ENCODE peak calls at places on chromosome 7, in eight cellular contexts. One of them, this sample, is unnamed.

GRCh38 chr7:155767562-155768437 is 44.5 kb downstream of the SHH start:
- DNase-seq in T-helper 1 cell: no peak
- DNase-seq in DND-41: no peak
- DNase-seq in NCI-H345: no peak
- DNase-seq in smooth muscle cell of the brain vasculature: no peak
- DNase-seq in activated naive CD4-positive, alpha-beta T cell: no peak
- DNase-seq in RWPE1: no peak
- DNase-seq in AG04450: no peak
- DNase-seq in this sample: no peak

GRCh38 chr7:132790104-132790503 is 213.8 kb upstream of the PLXNA4 start:
- DNase-seq in DND-41: no peak
- DNase-seq in smooth muscle cell of the brain vasculature: no peak
- DNase-seq in RWPE1: no peak
- DNase-seq in AG04450: no peak
- DNase-seq in NCI-H345: no peak
- DNase-seq in activated naive CD4-positive, alpha-beta T cell: no peak
- DNase-seq in T-helper 1 cell: no peak
- DNase-seq in this sample: no peak

GRCh38 chr7:49787980-49788379 is 14.5 kb downstream of the VWC2 start:
- DNase-seq in activated naive CD4-positive, alpha-beta T cell: no peak
- DNase-seq in AG04450: no peak
- DNase-seq in RWPE1: no peak
- DNase-seq in DND-41: no peak
- DNase-seq in smooth muscle cell of the brain vasculature: no peak
- DNase-seq in T-helper 1 cell: no peak
- DNase-seq in NCI-H345: no peak
- DNase-seq in this sample: no peak

GRCh38 chr7:103143865-103144264 is 5.0 kb downstream of the NAPEPLD start:
- DNase-seq in DND-41: no peak
- DNase-seq in AG04450: no peak
- DNase-seq in activated naive CD4-positive, alpha-beta T cell: no peak
- DNase-seq in RWPE1: no peak
- DNase-seq in smooth muscle cell of the brain vasculature: no peak
- DNase-seq in T-helper 1 cell: no peak
- DNase-seq in NCI-H345: no peak
- DNase-seq in this sample: no peak

GRCh38 chr7:140646931-140647647 is 6.5 kb upstream of the DENND2A start:
- DNase-seq in T-helper 1 cell: no peak
- DNase-seq in DND-41: peak
- DNase-seq in activated naive CD4-positive, alpha-beta T cell: no peak
- DNase-seq in smooth muscle cell of the brain vasculature: no peak
- DNase-seq in AG04450: no peak
- DNase-seq in NCI-H345: peak
- DNase-seq in RWPE1: peak
- DNase-seq in this sample: no peak

GRCh38 chr7:16671811-16672210 is 25.8 kb downstream of the BZW2 start:
- DNase-seq in AG04450: no peak
- DNase-seq in T-helper 1 cell: no peak
- DNase-seq in DND-41: no peak
- DNase-seq in NCI-H345: no peak
- DNase-seq in activated naive CD4-positive, alpha-beta T cell: no peak
- DNase-seq in smooth muscle cell of the brain vasculature: no peak
- DNase-seq in RWPE1: no peak
- DNase-seq in this sample: no peak

GRCh38 chr7:7641129-7641663 is 644 bp downstream of the UMAD1 start:
- DNase-seq in activated naive CD4-positive, alpha-beta T cell: no peak
- DNase-seq in T-helper 1 cell: no peak
- DNase-seq in NCI-H345: peak
- DNase-seq in AG04450: no peak
- DNase-seq in DND-41: no peak
- DNase-seq in RWPE1: no peak
- DNase-seq in smooth muscle cell of the brain vasculature: peak
- DNase-seq in this sample: no peak

GRCh38 chr7:36986429-36987362 is 262.4 kb upstream of the AOAH start:
- DNase-seq in DND-41: peak
- DNase-seq in smooth muscle cell of the brain vasculature: peak
- DNase-seq in RWPE1: peak
- DNase-seq in T-helper 1 cell: peak
- DNase-seq in NCI-H345: peak
- DNase-seq in AG04450: peak
- DNase-seq in activated naive CD4-positive, alpha-beta T cell: no peak
- DNase-seq in this sample: peak

GRCh38 chr7:748446-748845 is 21.4 kb upstream of the PRKAR1B start:
- DNase-seq in activated naive CD4-positive, alpha-beta T cell: no peak
- DNase-seq in smooth muscle cell of the brain vasculature: no peak
- DNase-seq in AG04450: no peak
- DNase-seq in RWPE1: no peak
- DNase-seq in T-helper 1 cell: no peak
- DNase-seq in NCI-H345: no peak
- DNase-seq in DND-41: no peak
- DNase-seq in this sample: no peak

GRCh38 chr7:40715053-40715430 is 580.2 kb downstream of the SUGCT start:
- DNase-seq in RWPE1: no peak
- DNase-seq in T-helper 1 cell: no peak
- DNase-seq in smooth muscle cell of the brain vasculature: no peak
- DNase-seq in activated naive CD4-positive, alpha-beta T cell: no peak
- DNase-seq in NCI-H345: no peak
- DNase-seq in DND-41: no peak
- DNase-seq in AG04450: no peak
- DNase-seq in this sample: no peak

GRCh38 chr7:115888981-115889668 is 141.4 kb downstream of the TFEC start:
- DNase-seq in activated naive CD4-positive, alpha-beta T cell: no peak
- DNase-seq in NCI-H345: no peak
- DNase-seq in AG04450: no peak
- DNase-seq in T-helper 1 cell: no peak
- DNase-seq in RWPE1: no peak
- DNase-seq in DND-41: no peak
- DNase-seq in smooth muscle cell of the brain vasculature: no peak
- DNase-seq in this sample: no peak

GRCh38 chr7:37671871-37672270 is 11.7 kb upstream of the GPR141 start:
- DNase-seq in T-helper 1 cell: no peak
- DNase-seq in AG04450: no peak
- DNase-seq in activated naive CD4-positive, alpha-beta T cell: no peak
- DNase-seq in RWPE1: no peak
- DNase-seq in DND-41: no peak
- DNase-seq in smooth muscle cell of the brain vasculature: no peak
- DNase-seq in NCI-H345: no peak
- DNase-seq in this sample: no peak

GRCh38 chr7:138945169-138945568 is 36.0 kb downstream of the KIAA1549 start:
- DNase-seq in DND-41: no peak
- DNase-seq in smooth muscle cell of the brain vasculature: no peak
- DNase-seq in T-helper 1 cell: no peak
- DNase-seq in activated naive CD4-positive, alpha-beta T cell: no peak
- DNase-seq in NCI-H345: no peak
- DNase-seq in RWPE1: no peak
- DNase-seq in AG04450: no peak
- DNase-seq in this sample: no peak

GRCh38 chr7:112540839-112541577 is 60.2 kb downstream of the LSMEM1 start:
- DNase-seq in RWPE1: no peak
- DNase-seq in smooth muscle cell of the brain vasculature: no peak
- DNase-seq in T-helper 1 cell: no peak
- DNase-seq in activated naive CD4-positive, alpha-beta T cell: no peak
- DNase-seq in NCI-H345: no peak
- DNase-seq in AG04450: no peak
- DNase-seq in DND-41: no peak
- DNase-seq in this sample: no peak

GRCh38 chr7:133330085-133330484 is 77.2 kb downstream of the EXOC4 start:
- DNase-seq in activated naive CD4-positive, alpha-beta T cell: no peak
- DNase-seq in NCI-H345: no peak
- DNase-seq in RWPE1: no peak
- DNase-seq in smooth muscle cell of the brain vasculature: no peak
- DNase-seq in AG04450: no peak
- DNase-seq in T-helper 1 cell: no peak
- DNase-seq in DND-41: no peak
- DNase-seq in this sample: no peak

GRCh38 chr7:42068554-42069280 is 168.3 kb downstream of the GLI3 start:
- DNase-seq in RWPE1: no peak
- DNase-seq in smooth muscle cell of the brain vasculature: no peak
- DNase-seq in DND-41: no peak
- DNase-seq in NCI-H345: no peak
- DNase-seq in AG04450: no peak
- DNase-seq in activated naive CD4-positive, alpha-beta T cell: no peak
- DNase-seq in T-helper 1 cell: no peak
- DNase-seq in this sample: no peak

GRCh38 chr7:81725496-81726117 is 44.2 kb downstream of the HGF start:
- DNase-seq in DND-41: no peak
- DNase-seq in smooth muscle cell of the brain vasculature: peak
- DNase-seq in NCI-H345: no peak
- DNase-seq in activated naive CD4-positive, alpha-beta T cell: no peak
- DNase-seq in AG04450: peak
- DNase-seq in T-helper 1 cell: no peak
- DNase-seq in RWPE1: no peak
- DNase-seq in this sample: no peak

GRCh38 chr7:132575336-132575986 is 809 bp downstream of the PLXNA4 start:
- DNase-seq in AG04450: no peak
- DNase-seq in activated naive CD4-positive, alpha-beta T cell: no peak
- DNase-seq in T-helper 1 cell: no peak
- DNase-seq in NCI-H345: peak
- DNase-seq in DND-41: no peak
- DNase-seq in smooth muscle cell of the brain vasculature: no peak
- DNase-seq in RWPE1: no peak
- DNase-seq in this sample: no peak

GRCh38 chr7:158815046-158815445 is 14.3 kb downstream of the ESYT2 start:
- DNase-seq in activated naive CD4-positive, alpha-beta T cell: no peak
- DNase-seq in smooth muscle cell of the brain vasculature: peak
- DNase-seq in DND-41: no peak
- DNase-seq in AG04450: no peak
- DNase-seq in T-helper 1 cell: no peak
- DNase-seq in NCI-H345: peak
- DNase-seq in RWPE1: no peak
- DNase-seq in this sample: no peak

GRCh38 chr7:110050831-110051230 is 1040.1 kb upstream of the LRRN3 start:
- DNase-seq in activated naive CD4-positive, alpha-beta T cell: no peak
- DNase-seq in AG04450: no peak
- DNase-seq in RWPE1: peak
- DNase-seq in NCI-H345: no peak
- DNase-seq in DND-41: no peak
- DNase-seq in smooth muscle cell of the brain vasculature: no peak
- DNase-seq in T-helper 1 cell: no peak
- DNase-seq in this sample: no peak

GRCh38 chr7:2829040-2829439 is 15.1 kb downstream of the GNA12 start:
- DNase-seq in AG04450: no peak
- DNase-seq in smooth muscle cell of the brain vasculature: no peak
- DNase-seq in DND-41: no peak
- DNase-seq in T-helper 1 cell: no peak
- DNase-seq in RWPE1: no peak
- DNase-seq in activated naive CD4-positive, alpha-beta T cell: no peak
- DNase-seq in NCI-H345: no peak
- DNase-seq in this sample: no peak

GRCh38 chr7:25167262-25167843 is 42.3 kb upstream of the CYCS start:
- DNase-seq in AG04450: no peak
- DNase-seq in smooth muscle cell of the brain vasculature: no peak
- DNase-seq in T-helper 1 cell: no peak
- DNase-seq in DND-41: no peak
- DNase-seq in activated naive CD4-positive, alpha-beta T cell: no peak
- DNase-seq in NCI-H345: peak
- DNase-seq in RWPE1: no peak
- DNase-seq in this sample: no peak

GRCh38 chr7:107103369-107103768 is 58.9 kb downstream of the PRKAR2B start:
- DNase-seq in DND-41: no peak
- DNase-seq in T-helper 1 cell: no peak
- DNase-seq in RWPE1: peak
- DNase-seq in NCI-H345: no peak
- DNase-seq in AG04450: no peak
- DNase-seq in activated naive CD4-positive, alpha-beta T cell: no peak
- DNase-seq in smooth muscle cell of the brain vasculature: no peak
- DNase-seq in this sample: no peak

GRCh38 chr7:90973146-90973545 is 291.1 kb upstream of the FZD1 start:
- DNase-seq in AG04450: no peak
- DNase-seq in NCI-H345: no peak
- DNase-seq in RWPE1: no peak
- DNase-seq in smooth muscle cell of the brain vasculature: no peak
- DNase-seq in DND-41: no peak
- DNase-seq in activated naive CD4-positive, alpha-beta T cell: no peak
- DNase-seq in T-helper 1 cell: no peak
- DNase-seq in this sample: no peak

GRCh38 chr7:94276797-94277196 is 117.9 kb upstream of the COL1A2 start:
- DNase-seq in DND-41: no peak
- DNase-seq in NCI-H345: peak
- DNase-seq in T-helper 1 cell: no peak
- DNase-seq in AG04450: no peak
- DNase-seq in activated naive CD4-positive, alpha-beta T cell: no peak
- DNase-seq in smooth muscle cell of the brain vasculature: no peak
- DNase-seq in RWPE1: no peak
- DNase-seq in this sample: no peak

GRCh38 chr7:139078911-139079310 is 30.6 kb downstream of the ZC3HAV1 start:
- DNase-seq in activated naive CD4-positive, alpha-beta T cell: no peak
- DNase-seq in RWPE1: no peak
- DNase-seq in AG04450: no peak
- DNase-seq in NCI-H345: no peak
- DNase-seq in DND-41: no peak
- DNase-seq in T-helper 1 cell: no peak
- DNase-seq in smooth muscle cell of the brain vasculature: no peak
- DNase-seq in this sample: no peak

GRCh38 chr7:36034020-36034419 is 119.0 kb upstream of the EEPD1 start:
- DNase-seq in T-helper 1 cell: no peak
- DNase-seq in NCI-H345: no peak
- DNase-seq in activated naive CD4-positive, alpha-beta T cell: no peak
- DNase-seq in AG04450: no peak
- DNase-seq in smooth muscle cell of the brain vasculature: no peak
- DNase-seq in DND-41: no peak
- DNase-seq in RWPE1: peak
- DNase-seq in this sample: no peak

GRCh38 chr7:70694909-70695803 is 436.8 kb upstream of the GALNT17 start:
- DNase-seq in RWPE1: peak
- DNase-seq in activated naive CD4-positive, alpha-beta T cell: no peak
- DNase-seq in AG04450: no peak
- DNase-seq in NCI-H345: no peak
- DNase-seq in smooth muscle cell of the brain vasculature: no peak
- DNase-seq in DND-41: peak
- DNase-seq in T-helper 1 cell: no peak
- DNase-seq in this sample: no peak

GRCh38 chr7:27248911-27249723 is 6.5 kb downstream of the EVX1 start:
- DNase-seq in T-helper 1 cell: no peak
- DNase-seq in smooth muscle cell of the brain vasculature: no peak
- DNase-seq in AG04450: no peak
- DNase-seq in RWPE1: no peak
- DNase-seq in activated naive CD4-positive, alpha-beta T cell: no peak
- DNase-seq in DND-41: no peak
- DNase-seq in NCI-H345: no peak
- DNase-seq in this sample: no peak

GRCh38 chr7:22482476-22482875 is 17.5 kb downstream of the STEAP1B start:
- DNase-seq in DND-41: no peak
- DNase-seq in T-helper 1 cell: no peak
- DNase-seq in AG04450: no peak
- DNase-seq in activated naive CD4-positive, alpha-beta T cell: no peak
- DNase-seq in NCI-H345: no peak
- DNase-seq in smooth muscle cell of the brain vasculature: no peak
- DNase-seq in RWPE1: no peak
- DNase-seq in this sample: no peak

GRCh38 chr7:13871008-13871407 is 118.5 kb downstream of the ETV1 start:
- DNase-seq in T-helper 1 cell: no peak
- DNase-seq in AG04450: no peak
- DNase-seq in smooth muscle cell of the brain vasculature: no peak
- DNase-seq in NCI-H345: no peak
- DNase-seq in DND-41: no peak
- DNase-seq in RWPE1: no peak
- DNase-seq in activated naive CD4-positive, alpha-beta T cell: no peak
- DNase-seq in this sample: no peak

GRCh38 chr7:154874409-154875113 is 128.4 kb downstream of the PAXIP1 start:
- DNase-seq in DND-41: no peak
- DNase-seq in smooth muscle cell of the brain vasculature: no peak
- DNase-seq in RWPE1: no peak
- DNase-seq in NCI-H345: no peak
- DNase-seq in activated naive CD4-positive, alpha-beta T cell: no peak
- DNase-seq in AG04450: no peak
- DNase-seq in T-helper 1 cell: no peak
- DNase-seq in this sample: no peak

GRCh38 chr7:34354906-34355305 is 303.1 kb upstream of the NPSR1 start:
- DNase-seq in AG04450: no peak
- DNase-seq in RWPE1: peak
- DNase-seq in activated naive CD4-positive, alpha-beta T cell: no peak
- DNase-seq in smooth muscle cell of the brain vasculature: no peak
- DNase-seq in T-helper 1 cell: no peak
- DNase-seq in NCI-H345: no peak
- DNase-seq in DND-41: no peak
- DNase-seq in this sample: no peak

GRCh38 chr7:116731019-116731388 is 59.0 kb downstream of the MET start:
- DNase-seq in T-helper 1 cell: no peak
- DNase-seq in DND-41: no peak
- DNase-seq in RWPE1: no peak
- DNase-seq in activated naive CD4-positive, alpha-beta T cell: no peak
- DNase-seq in NCI-H345: no peak
- DNase-seq in AG04450: no peak
- DNase-seq in smooth muscle cell of the brain vasculature: no peak
- DNase-seq in this sample: no peak

This sample was measured in stimulated activated CD8-positive, alpha-beta memory T cell treated with anti-CD3 and anti-CD28 coated beads, Interleukin-4, amount 100 ng/mL, for 1 hour.